ENCODE peak calls at places on chromosomes 12 and 14, in five cellular contexts. One of them, this sample, is unnamed.

GRCh38 chr12:109930028-109930800 is 30.1 kb downstream of the TCHP start:
- DNase-seq in cardiac fibroblast: no peak
- DNase-seq in fibroblast of the aortic adventitia: peak; percentile 3
- DNase-seq in BJ: no peak
- DNase-seq in H9: no peak
- DNase-seq in this sample: no peak

GRCh38 chr12:107131832-107132616 is 38.7 kb upstream of the CRY1 start:
- DNase-seq in cardiac fibroblast: peak; percentile 73
- DNase-seq in fibroblast of the aortic adventitia: peak; percentile 84
- DNase-seq in BJ: peak; percentile 3
- DNase-seq in H9: peak; percentile 41
- DNase-seq in this sample: peak; percentile 30

GRCh38 chr12:90126125-90126524 is 417.5 kb upstream of the ATP2B1 start:
- DNase-seq in cardiac fibroblast: no peak
- DNase-seq in fibroblast of the aortic adventitia: no peak
- DNase-seq in BJ: no peak
- DNase-seq in H9: no peak
- DNase-seq in this sample: no peak

GRCh38 chr12:75289678-75290200 is 40.4 kb downstream of the CAPS2 start:
- DNase-seq in cardiac fibroblast: peak; percentile 27
- DNase-seq in fibroblast of the aortic adventitia: peak; percentile 59
- DNase-seq in BJ: no peak
- DNase-seq in H9: no peak
- DNase-seq in this sample: no peak

GRCh38 chr12:323507-323906 is 60.9 kb upstream of the SLC6A13 start:
- DNase-seq in cardiac fibroblast: no peak
- DNase-seq in fibroblast of the aortic adventitia: no peak
- DNase-seq in BJ: no peak
- DNase-seq in H9: no peak
- DNase-seq in this sample: no peak

GRCh38 chr12:89707623-89707991 is 1.0 kb downstream of the ATP2B1 start:
- DNase-seq in cardiac fibroblast: no peak
- DNase-seq in fibroblast of the aortic adventitia: no peak
- DNase-seq in BJ: no peak
- DNase-seq in H9: peak; percentile 59
- DNase-seq in this sample: no peak

GRCh38 chr14:28061006-28061405 is 705.6 kb upstream of the FOXG1 start:
- DNase-seq in cardiac fibroblast: no peak
- DNase-seq in fibroblast of the aortic adventitia: no peak
- DNase-seq in BJ: no peak
- DNase-seq in H9: no peak
- DNase-seq in this sample: no peak

GRCh38 chr12:115324949-115325638 is 641.1 kb upstream of the TBX3 start:
- DNase-seq in cardiac fibroblast: no peak
- DNase-seq in fibroblast of the aortic adventitia: peak; percentile 63
- DNase-seq in BJ: no peak
- DNase-seq in H9: no peak
- DNase-seq in this sample: no peak

GRCh38 chr12:132411457-132411856 is 78.5 kb upstream of the FBRSL1 start:
- DNase-seq in cardiac fibroblast: no peak
- DNase-seq in fibroblast of the aortic adventitia: no peak
- DNase-seq in BJ: no peak
- DNase-seq in H9: no peak
- DNase-seq in this sample: no peak

GRCh38 chr14:24093901-24094838 is at the start of gene PCK2:
- DNase-seq in cardiac fibroblast: peak; percentile 91
- DNase-seq in fibroblast of the aortic adventitia: peak; percentile 92
- DNase-seq in BJ: peak; percentile 84
- DNase-seq in H9: peak; percentile 99
- DNase-seq in this sample: peak; percentile 94

GRCh38 chr14:29085546-29085945 is 319.0 kb downstream of the FOXG1 start:
- DNase-seq in cardiac fibroblast: peak; percentile 10
- DNase-seq in fibroblast of the aortic adventitia: peak; percentile 14
- DNase-seq in BJ: no peak
- DNase-seq in H9: peak; percentile 35
- DNase-seq in this sample: no peak

GRCh38 chr12:104600790-104601739 is 144.3 kb downstream of the CHST11 start:
- DNase-seq in cardiac fibroblast: peak; percentile 23
- DNase-seq in fibroblast of the aortic adventitia: no peak
- DNase-seq in BJ: no peak
- DNase-seq in H9: no peak
- DNase-seq in this sample: no peak

GRCh38 chr12:106288510-106289195 is 13.9 kb upstream of the TCP11L2 start:
- DNase-seq in cardiac fibroblast: peak; percentile 87
- DNase-seq in fibroblast of the aortic adventitia: peak; percentile 97
- DNase-seq in BJ: peak; percentile 85
- DNase-seq in H9: no peak
- DNase-seq in this sample: peak; percentile 82

GRCh38 chr12:44000309-44000952 is 164.6 kb downstream of the TMEM117 start:
- DNase-seq in cardiac fibroblast: peak; percentile 70
- DNase-seq in fibroblast of the aortic adventitia: peak; percentile 50
- DNase-seq in BJ: no peak
- DNase-seq in H9: peak; percentile 86
- DNase-seq in this sample: peak; percentile 5

GRCh38 chr14:70856851-70857498 is 47.7 kb upstream of the MAP3K9 start:
- DNase-seq in cardiac fibroblast: peak; percentile 8
- DNase-seq in fibroblast of the aortic adventitia: peak; percentile 11
- DNase-seq in BJ: peak; percentile 78
- DNase-seq in H9: no peak
- DNase-seq in this sample: no peak

GRCh38 chr12:116420476-116420875 is 138.7 kb upstream of the MAP1LC3B2 start:
- DNase-seq in cardiac fibroblast: no peak
- DNase-seq in fibroblast of the aortic adventitia: no peak
- DNase-seq in BJ: no peak
- DNase-seq in H9: no peak
- DNase-seq in this sample: no peak

GRCh38 chr12:4996714-4997113 is 47.0 kb upstream of the KCNA5 start:
- DNase-seq in cardiac fibroblast: no peak
- DNase-seq in fibroblast of the aortic adventitia: no peak
- DNase-seq in BJ: no peak
- DNase-seq in H9: no peak
- DNase-seq in this sample: no peak

GRCh38 chr12:73106296-73106695 is 834.1 kb downstream of the TRHDE start:
- DNase-seq in cardiac fibroblast: no peak
- DNase-seq in fibroblast of the aortic adventitia: no peak
- DNase-seq in BJ: no peak
- DNase-seq in H9: peak; percentile 42
- DNase-seq in this sample: no peak

DNA sequence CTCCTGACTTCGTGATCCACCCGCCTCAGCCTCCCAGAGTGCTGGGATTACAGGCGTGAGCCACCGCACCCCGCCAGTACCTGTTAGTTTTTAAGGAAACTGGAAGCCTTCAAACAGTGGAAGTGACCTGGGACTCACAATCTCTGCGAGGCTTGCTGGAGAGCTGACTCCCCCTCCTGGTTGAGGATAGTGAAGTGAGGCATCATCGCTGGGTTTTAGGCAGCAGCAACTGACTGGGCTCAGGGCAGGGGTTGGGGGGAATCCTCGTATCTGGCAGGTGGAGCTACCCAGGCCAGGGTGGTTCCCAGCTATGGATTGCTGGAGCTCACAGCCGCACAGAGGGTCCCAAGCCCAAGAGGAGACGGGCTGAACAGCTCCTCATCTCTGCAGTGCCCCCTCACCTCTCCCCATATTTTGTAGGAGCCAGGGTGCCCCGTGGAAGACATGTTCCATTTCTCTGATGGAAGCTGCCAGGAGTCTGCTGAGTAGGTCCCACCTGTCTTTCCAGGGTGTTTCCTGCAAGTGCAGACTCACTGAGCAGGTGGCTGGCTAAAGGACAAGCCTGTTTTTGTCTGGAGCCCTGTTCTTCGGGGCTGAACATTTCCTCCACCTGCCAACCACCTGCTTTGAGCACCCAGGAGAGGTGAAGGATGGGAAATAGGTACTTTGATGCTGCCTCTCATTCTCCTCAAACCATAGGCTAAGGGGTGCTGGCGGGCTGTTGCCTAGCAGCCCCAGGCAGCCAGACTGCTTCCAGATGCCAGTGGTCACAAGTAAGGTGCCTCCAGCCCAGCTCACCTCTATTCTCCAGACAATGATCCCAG is 3.1 kb downstream of the AVIL start:
- DNase-seq in cardiac fibroblast: no peak
- DNase-seq in fibroblast of the aortic adventitia: no peak
- DNase-seq in BJ: no peak
- DNase-seq in H9: peak; percentile 89
- DNase-seq in this sample: no peak
- TF ChIP-seq CTCF in cardiac fibroblast: peak; percentile 13
- TF ChIP-seq CTCF in fibroblast of the aortic adventitia: peak; percentile 12
- TF ChIP-seq CTCF in BJ: no peak
- TF ChIP-seq CTCF in H9: peak; percentile 53
- TF ChIP-seq CTCF in this sample: no peak

GRCh38 chr12:127899981-127900380 is 367.0 kb upstream of the TMEM132C start:
- DNase-seq in cardiac fibroblast: no peak
- DNase-seq in fibroblast of the aortic adventitia: no peak
- DNase-seq in BJ: no peak
- DNase-seq in H9: no peak
- DNase-seq in this sample: no peak

GRCh38 chr12:127898616-127899015 is 368.4 kb upstream of the TMEM132C start:
- DNase-seq in cardiac fibroblast: no peak
- DNase-seq in fibroblast of the aortic adventitia: no peak
- DNase-seq in BJ: no peak
- DNase-seq in H9: no peak
- DNase-seq in this sample: no peak

GRCh38 chr12:127888948-127889347 is 378.0 kb upstream of the TMEM132C start:
- DNase-seq in cardiac fibroblast: no peak
- DNase-seq in fibroblast of the aortic adventitia: peak; percentile 92
- DNase-seq in BJ: peak; percentile 41
- DNase-seq in H9: no peak
- DNase-seq in this sample: no peak

DNA sequence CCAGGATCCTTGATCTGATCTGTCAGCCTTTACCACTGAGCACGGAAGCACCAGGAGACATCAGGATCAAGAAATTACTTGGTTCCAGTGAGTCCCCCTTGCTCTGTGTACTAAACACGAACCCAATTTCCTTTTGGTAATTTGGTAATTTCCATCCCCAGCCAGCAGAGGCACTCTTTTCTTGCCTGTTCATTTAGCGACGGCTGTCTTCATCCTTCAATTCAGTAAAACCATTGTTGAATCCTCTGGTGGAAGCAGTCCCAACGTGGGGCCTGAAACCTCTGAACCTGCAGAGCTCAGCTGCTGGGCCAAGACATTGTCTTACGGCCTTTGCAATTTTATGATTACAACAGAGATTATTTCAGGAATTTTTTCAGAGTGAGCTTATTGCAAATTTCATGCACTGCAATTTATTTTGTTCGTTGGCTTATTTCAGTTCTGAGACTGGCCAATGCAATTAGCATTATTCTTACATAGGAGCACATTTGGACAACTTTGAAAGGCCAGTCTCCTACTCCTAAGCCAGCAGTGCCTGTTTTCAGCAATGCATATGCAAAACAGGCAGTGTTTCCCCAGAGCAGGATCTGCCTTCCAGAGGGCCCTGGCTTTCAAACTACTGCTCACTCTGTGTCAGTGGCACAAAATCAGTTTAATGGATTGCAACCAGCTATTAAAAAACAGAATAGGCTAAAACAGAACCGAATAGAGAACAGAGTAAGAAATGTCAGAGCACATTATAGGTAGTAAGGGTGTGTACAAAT is 372.9 kb upstream of the TMEM132C start:
- DNase-seq in cardiac fibroblast: no peak
- DNase-seq in fibroblast of the aortic adventitia: peak; percentile 33
- DNase-seq in BJ: no peak
- DNase-seq in H9: peak; percentile 59
- DNase-seq in this sample: no peak
- TF ChIP-seq CTCF in cardiac fibroblast: no peak
- TF ChIP-seq CTCF in fibroblast of the aortic adventitia: peak; percentile 40
- TF ChIP-seq CTCF in BJ: peak; percentile 13
- TF ChIP-seq CTCF in H9: peak; percentile 76
- TF ChIP-seq CTCF in this sample: no peak

GRCh38 chr14:34863844-34864243 is 11.3 kb downstream of the BAZ1A start:
- DNase-seq in cardiac fibroblast: no peak
- DNase-seq in fibroblast of the aortic adventitia: no peak
- DNase-seq in BJ: no peak
- DNase-seq in H9: no peak
- DNase-seq in this sample: no peak

GRCh38 chr14:34867199-34867598 is 8.0 kb downstream of the BAZ1A start:
- DNase-seq in cardiac fibroblast: no peak
- DNase-seq in fibroblast of the aortic adventitia: no peak
- DNase-seq in BJ: no peak
- DNase-seq in H9: no peak
- DNase-seq in this sample: no peak

GRCh38 chr14:34865889-34866574 is 9.1 kb downstream of the BAZ1A start:
- DNase-seq in cardiac fibroblast: no peak
- DNase-seq in fibroblast of the aortic adventitia: no peak
- DNase-seq in BJ: no peak
- DNase-seq in H9: no peak
- DNase-seq in this sample: no peak
- TF ChIP-seq CTCF in cardiac fibroblast: no peak
- TF ChIP-seq CTCF in fibroblast of the aortic adventitia: no peak
- TF ChIP-seq CTCF in BJ: no peak
- TF ChIP-seq CTCF in H9: no peak
- TF ChIP-seq CTCF in this sample: no peak

GRCh38 chr12:13203028-13203922 is 6.7 kb downstream of the EMP1 start:
- DNase-seq in cardiac fibroblast: peak; percentile 78
- DNase-seq in fibroblast of the aortic adventitia: peak; percentile 88
- DNase-seq in BJ: no peak
- DNase-seq in H9: peak; percentile 88
- DNase-seq in this sample: no peak
- TF ChIP-seq CTCF in cardiac fibroblast: peak; percentile 41
- TF ChIP-seq CTCF in fibroblast of the aortic adventitia: peak; percentile 69
- TF ChIP-seq CTCF in BJ: peak; percentile 48
- TF ChIP-seq CTCF in H9: peak; percentile 80
- TF ChIP-seq CTCF in this sample: peak; percentile 58

GRCh38 chr12:27732281-27732680 is 21.6 kb downstream of the MRPS35 start:
- DNase-seq in cardiac fibroblast: no peak
- DNase-seq in fibroblast of the aortic adventitia: no peak
- DNase-seq in BJ: no peak
- DNase-seq in H9: peak; percentile 57
- DNase-seq in this sample: no peak
- TF ChIP-seq CTCF in cardiac fibroblast: peak; percentile 40
- TF ChIP-seq CTCF in fibroblast of the aortic adventitia: peak; percentile 29
- TF ChIP-seq CTCF in BJ: peak; percentile 43
- TF ChIP-seq CTCF in H9: peak; percentile 55
- TF ChIP-seq CTCF in this sample: peak; percentile 12